ENCODE peak calls at places on chromosomes 5 and 9, in six cellular contexts. P is NCI-H1105 treated with DMSO at 0.1 percent for 48 hours, L is mesothelial cell of epicardium, E is GF-D8, N is nucleus accumbens, G is HT-29. B is an unnamed sample.

GRCh38 chr5:4651811-4652565 is 488.1 kb upstream of the ADAMTS16 start:
- DNase-seq in P (no peak), L (no peak), E (no peak), N (no peak), G (no peak), B (no peak)

GRCh38 chr9:20321683-20322082 is 300.6 kb downstream of the MLLT3 start:
- DNase-seq in P (no peak), L (no peak), E (no peak), N (no peak), G (no peak), B (no peak)

GRCh38 chr5:177310332-177310731 is 1.4 kb downstream of the MXD3 start:
- DNase-seq in P (no peak), L (no peak), E (no peak), N (no peak), G (no peak), B (no peak)

GRCh38 chr5:117065800-117066199 is 491.2 kb upstream of the SEMA6A start:
- DNase-seq in P (no peak), L (no peak), E (no peak), N (no peak), G (no peak), B (no peak)

GRCh38 chr5:132211787-132212186 is 15.9 kb downstream of the P4HA2 start:
- DNase-seq in P (no peak), L (no peak), E (no peak), N (no peak), G (no peak), B (no peak)

GRCh38 chr9:111179577-111179976 is 141.3 kb upstream of the LPAR1 start:
- DNase-seq in P (peak), L (no peak), E (no peak), N (no peak), G (no peak), B (no peak)

GRCh38 chr5:1118231-1118698 is 6.4 kb upstream of the SLC12A7 start:
- DNase-seq in P (peak), L (no peak), E (no peak), N (no peak), G (peak), B (no peak)

GRCh38 chr5:175745212-175745611 is 87.3 kb downstream of the HRH2 start:
- DNase-seq in P (no peak), L (no peak), E (no peak), N (no peak), G (no peak), B (no peak)

GRCh38 chr5:133332732-133333024 is 279.7 kb downstream of the FSTL4 start:
- DNase-seq in P (no peak), L (no peak), E (no peak), N (no peak), G (no peak), B (no peak)

GRCh38 chr5:92907914-92908606 is 673.0 kb downstream of the NR2F1-AS1 start:
- DNase-seq in P (no peak), L (no peak), E (no peak), N (no peak), G (no peak), B (no peak)

GRCh38 chr5:112687306-112687705 is 50.4 kb upstream of the APC start:
- DNase-seq in P (no peak), L (no peak), E (no peak), N (no peak), G (no peak), B (no peak)

GRCh38 chr5:131534995-131535394 is 100.0 kb downstream of the RAPGEF6 start:
- DNase-seq in P (no peak), L (no peak), E (no peak), N (no peak), G (no peak), B (no peak)

GRCh38 chr5:122896598-122897282 is 51.3 kb downstream of the SNX24 start:
- DNase-seq in P (peak), L (no peak), E (no peak), N (no peak), G (peak), B (no peak)

GRCh38 chr9:132169672-132170392 is 8.0 kb downstream of the NTNG2 start:
- DNase-seq in P (peak), L (peak), E (no peak), N (no peak), G (peak), B (no peak)

GRCh38 chr5:11596657-11597071 is 307.6 kb downstream of the CTNND2 start:
- DNase-seq in P (no peak), L (no peak), E (no peak), N (no peak), G (no peak), B (no peak)

GRCh38 chr9:109182940-109183798 is 16.1 kb upstream of the FRRS1L start:
- DNase-seq in P (no peak), L (no peak), E (no peak), N (no peak), G (peak), B (peak)

GRCh38 chr9:3576358-3576757 is 50.6 kb upstream of the RFX3 start:
- DNase-seq in P (no peak), L (no peak), E (peak), N (no peak), G (no peak), B (no peak)

GRCh38 chr9:21559402-21560280 is 77.5 kb upstream of the IFNE start:
- DNase-seq in P (peak), L (peak), E (no peak), N (no peak), G (peak), B (peak)

GRCh38 chr9:129626944-129627297 is 958 bp downstream of the NTMT1 start:
- DNase-seq in P (no peak), L (no peak), E (no peak), N (no peak), G (no peak), B (no peak)

GRCh38 chr9:31272456-31273295 is 1111.8 kb upstream of the ACO1 start:
- DNase-seq in P (no peak), L (no peak), E (no peak), N (no peak), G (peak), B (no peak)

GRCh38 chr9:87548159-87548558 is 50.5 kb downstream of the DAPK1 start:
- DNase-seq in P (no peak), L (no peak), E (no peak), N (no peak), G (no peak), B (no peak)

GRCh38 chr5:61301820-61302563 is 30.1 kb upstream of the ZSWIM6 start:
- DNase-seq in P (no peak), L (no peak), E (no peak), N (no peak), G (peak), B (no peak)

GRCh38 chr5:37771203-37771611 is 68.6 kb downstream of the GDNF start:
- DNase-seq in P (no peak), L (no peak), E (no peak), N (no peak), G (no peak), B (no peak)

GRCh38 chr5:171494452-171495121 is 75.1 kb downstream of the FGF18 start:
- DNase-seq in P (peak), L (no peak), E (no peak), N (no peak), G (peak), B (peak)

GRCh38 chr9:74942801-74943200 is 9.9 kb downstream of the C9orf40 start:
- DNase-seq in P (no peak), L (no peak), E (peak), N (no peak), G (no peak), B (no peak)

GRCh38 chr5:1312206-1312605 is 17.3 kb upstream of the TERT start:
- DNase-seq in P (no peak), L (no peak), E (no peak), N (no peak), G (no peak), B (no peak)

GRCh38 chr9:92327283-92327850 is 1.6 kb downstream of the CENPP start:
- DNase-seq in P (no peak), L (no peak), E (no peak), N (no peak), G (no peak), B (no peak)

GRCh38 chr9:4618700-4619099 is 43.4 kb upstream of the PLPP6 start:
- DNase-seq in P (no peak), L (no peak), E (no peak), N (no peak), G (no peak), B (no peak)

GRCh38 chr5:120512757-120513650 is 48.9 kb downstream of the PRR16 start:
- DNase-seq in P (no peak), L (no peak), E (no peak), N (no peak), G (no peak), B (no peak)

GRCh38 chr5:31350395-31350794 is 156.9 kb downstream of the CDH6 start:
- DNase-seq in P (no peak), L (no peak), E (no peak), N (no peak), G (no peak), B (no peak)

GRCh38 chr5:83562207-83562606 is 90.7 kb downstream of the VCAN start:
- DNase-seq in P (no peak), L (no peak), E (no peak), N (no peak), G (no peak), B (no peak)

GRCh38 chr9:100578610-100579009 is 731 bp downstream of the CAVIN4 start:
- DNase-seq in P (no peak), L (no peak), E (no peak), N (no peak), G (no peak), B (no peak)